ENCODE peak calls at places on chromosomes 6 and 20, in ten cellular contexts. One of them, this sample, is unnamed.

GRCh38 chr6:170265655-170266054 is 25.2 kb downstream of the DLL1 start:
- DNase-seq in Calu3: peak
- DNase-seq in sigmoid colon: no peak
- DNase-seq in transverse colon: peak
- DNase-seq in left ventricle myocardium inferior: peak
- DNase-seq in mucosa of descending colon: peak
- DNase-seq in BJ: no peak
- DNase-seq in HFFc6: no peak
- DNase-seq in RWPE1: no peak
- DNase-seq in psoas muscle: peak
- DNase-seq in this sample: no peak

GRCh38 chr20:38935285-38935684 is 9.1 kb downstream of the FAM83D start:
- DNase-seq in Calu3: peak
- DNase-seq in sigmoid colon: no peak
- DNase-seq in transverse colon: no peak
- DNase-seq in left ventricle myocardium inferior: no peak
- DNase-seq in mucosa of descending colon: no peak
- DNase-seq in BJ: no peak
- DNase-seq in HFFc6: peak
- DNase-seq in RWPE1: peak
- DNase-seq in psoas muscle: no peak
- DNase-seq in this sample: no peak

GRCh38 chr6:137792160-137793033 is 74.7 kb upstream of the TNFAIP3 start:
- DNase-seq in Calu3: no peak
- DNase-seq in sigmoid colon: no peak
- DNase-seq in transverse colon: no peak
- DNase-seq in left ventricle myocardium inferior: no peak
- DNase-seq in mucosa of descending colon: no peak
- DNase-seq in BJ: no peak
- DNase-seq in HFFc6: no peak
- DNase-seq in RWPE1: no peak
- DNase-seq in psoas muscle: no peak
- DNase-seq in this sample: no peak

GRCh38 chr20:59567585-59568508 is 36.5 kb upstream of the PHACTR3 start:
- DNase-seq in Calu3: no peak
- DNase-seq in sigmoid colon: no peak
- DNase-seq in transverse colon: no peak
- DNase-seq in left ventricle myocardium inferior: no peak
- DNase-seq in mucosa of descending colon: no peak
- DNase-seq in BJ: no peak
- DNase-seq in HFFc6: no peak
- DNase-seq in RWPE1: no peak
- DNase-seq in psoas muscle: no peak
- DNase-seq in this sample: no peak

GRCh38 chr6:147159536-147160374 is 44.5 kb upstream of the STXBP5 start:
- DNase-seq in Calu3: no peak
- DNase-seq in sigmoid colon: no peak
- DNase-seq in transverse colon: no peak
- DNase-seq in left ventricle myocardium inferior: no peak
- DNase-seq in mucosa of descending colon: no peak
- DNase-seq in BJ: no peak
- DNase-seq in HFFc6: no peak
- DNase-seq in RWPE1: no peak
- DNase-seq in psoas muscle: no peak
- DNase-seq in this sample: no peak

GRCh38 chr20:10369723-10370090 is 64.3 kb downstream of the MKKS start:
- DNase-seq in Calu3: peak
- DNase-seq in sigmoid colon: no peak
- DNase-seq in transverse colon: peak
- DNase-seq in left ventricle myocardium inferior: no peak
- DNase-seq in mucosa of descending colon: no peak
- DNase-seq in BJ: no peak
- DNase-seq in HFFc6: no peak
- DNase-seq in RWPE1: peak
- DNase-seq in psoas muscle: no peak
- DNase-seq in this sample: no peak

GRCh38 chr20:62356948-62357667 is 10.0 kb downstream of the LAMA5 start:
- DNase-seq in Calu3: peak
- DNase-seq in sigmoid colon: peak
- DNase-seq in transverse colon: no peak
- DNase-seq in left ventricle myocardium inferior: peak
- DNase-seq in mucosa of descending colon: peak
- DNase-seq in BJ: no peak
- DNase-seq in HFFc6: no peak
- DNase-seq in RWPE1: peak
- DNase-seq in psoas muscle: peak
- DNase-seq in this sample: no peak

GRCh38 chr20:7859371-7859802 is 80.9 kb downstream of the HAO1 start:
- DNase-seq in Calu3: peak
- DNase-seq in sigmoid colon: no peak
- DNase-seq in transverse colon: no peak
- DNase-seq in left ventricle myocardium inferior: no peak
- DNase-seq in mucosa of descending colon: no peak
- DNase-seq in BJ: no peak
- DNase-seq in HFFc6: peak
- DNase-seq in RWPE1: peak
- DNase-seq in psoas muscle: no peak
- DNase-seq in this sample: peak

GRCh38 chr20:3172126-3172932 is 1.0 kb downstream of the LZTS3 start:
- DNase-seq in Calu3: no peak
- DNase-seq in sigmoid colon: peak
- DNase-seq in transverse colon: no peak
- DNase-seq in left ventricle myocardium inferior: no peak
- DNase-seq in mucosa of descending colon: no peak
- DNase-seq in BJ: no peak
- DNase-seq in HFFc6: no peak
- DNase-seq in RWPE1: no peak
- DNase-seq in psoas muscle: peak
- DNase-seq in this sample: peak

GRCh38 chr20:3174442-3175263 is 1.3 kb upstream of the LZTS3 start:
- DNase-seq in Calu3: no peak
- DNase-seq in sigmoid colon: no peak
- DNase-seq in transverse colon: no peak
- DNase-seq in left ventricle myocardium inferior: no peak
- DNase-seq in mucosa of descending colon: no peak
- DNase-seq in BJ: no peak
- DNase-seq in HFFc6: no peak
- DNase-seq in RWPE1: no peak
- DNase-seq in psoas muscle: no peak
- DNase-seq in this sample: no peak

GRCh38 chr20:3173582-3174441 is 463 bp upstream of the LZTS3 start:
- DNase-seq in Calu3: peak
- DNase-seq in sigmoid colon: peak
- DNase-seq in transverse colon: peak
- DNase-seq in left ventricle myocardium inferior: peak
- DNase-seq in mucosa of descending colon: peak
- DNase-seq in BJ: no peak
- DNase-seq in HFFc6: peak
- DNase-seq in RWPE1: peak
- DNase-seq in psoas muscle: peak
- DNase-seq in this sample: peak

GRCh38 chr20:3171391-3172125 is 1.8 kb downstream of the LZTS3 start:
- DNase-seq in Calu3: no peak
- DNase-seq in sigmoid colon: peak
- DNase-seq in transverse colon: no peak
- DNase-seq in left ventricle myocardium inferior: no peak
- DNase-seq in mucosa of descending colon: no peak
- DNase-seq in BJ: no peak
- DNase-seq in HFFc6: no peak
- DNase-seq in RWPE1: no peak
- DNase-seq in psoas muscle: peak
- DNase-seq in this sample: peak

GRCh38 chr20:3172933-3173581 is at the start of gene LZTS3:
- DNase-seq in Calu3: peak
- DNase-seq in sigmoid colon: peak
- DNase-seq in transverse colon: peak
- DNase-seq in left ventricle myocardium inferior: peak
- DNase-seq in mucosa of descending colon: peak
- DNase-seq in BJ: no peak
- DNase-seq in HFFc6: no peak
- DNase-seq in RWPE1: peak
- DNase-seq in psoas muscle: peak
- DNase-seq in this sample: peak
- TF ChIP-seq CTCF in Calu3: no peak
- TF ChIP-seq CTCF in sigmoid colon: no peak
- TF ChIP-seq CTCF in transverse colon: no peak
- TF ChIP-seq CTCF in left ventricle myocardium inferior: no peak
- TF ChIP-seq CTCF in mucosa of descending colon: no peak
- TF ChIP-seq CTCF in BJ: peak
- TF ChIP-seq CTCF in HFFc6: peak
- TF ChIP-seq CTCF in RWPE1: no peak
- TF ChIP-seq CTCF in psoas muscle: no peak
- TF ChIP-seq CTCF in this sample: no peak

GRCh38 chr6:169212436-169212835 is 41.2 kb downstream of the THBS2 start:
- DNase-seq in Calu3: no peak
- DNase-seq in sigmoid colon: no peak
- DNase-seq in transverse colon: no peak
- DNase-seq in left ventricle myocardium inferior: no peak
- DNase-seq in mucosa of descending colon: no peak
- DNase-seq in BJ: no peak
- DNase-seq in HFFc6: no peak
- DNase-seq in RWPE1: no peak
- DNase-seq in psoas muscle: no peak
- DNase-seq in this sample: no peak

GRCh38 chr6:169211881-169212280 is 41.8 kb downstream of the THBS2 start:
- DNase-seq in Calu3: no peak
- DNase-seq in sigmoid colon: no peak
- DNase-seq in transverse colon: no peak
- DNase-seq in left ventricle myocardium inferior: no peak
- DNase-seq in mucosa of descending colon: no peak
- DNase-seq in BJ: no peak
- DNase-seq in HFFc6: no peak
- DNase-seq in RWPE1: no peak
- DNase-seq in psoas muscle: no peak
- DNase-seq in this sample: no peak

GRCh38 chr6:169213814-169214520 is 39.7 kb downstream of the THBS2 start:
- DNase-seq in Calu3: no peak
- DNase-seq in sigmoid colon: peak
- DNase-seq in transverse colon: no peak
- DNase-seq in left ventricle myocardium inferior: no peak
- DNase-seq in mucosa of descending colon: no peak
- DNase-seq in BJ: no peak
- DNase-seq in HFFc6: no peak
- DNase-seq in RWPE1: no peak
- DNase-seq in psoas muscle: no peak
- DNase-seq in this sample: no peak

GRCh38 chr6:169215201-169215661 is 38.4 kb downstream of the THBS2 start:
- DNase-seq in Calu3: no peak
- DNase-seq in sigmoid colon: peak
- DNase-seq in transverse colon: no peak
- DNase-seq in left ventricle myocardium inferior: no peak
- DNase-seq in mucosa of descending colon: no peak
- DNase-seq in BJ: no peak
- DNase-seq in HFFc6: no peak
- DNase-seq in RWPE1: no peak
- DNase-seq in psoas muscle: no peak
- DNase-seq in this sample: no peak

DNA sequence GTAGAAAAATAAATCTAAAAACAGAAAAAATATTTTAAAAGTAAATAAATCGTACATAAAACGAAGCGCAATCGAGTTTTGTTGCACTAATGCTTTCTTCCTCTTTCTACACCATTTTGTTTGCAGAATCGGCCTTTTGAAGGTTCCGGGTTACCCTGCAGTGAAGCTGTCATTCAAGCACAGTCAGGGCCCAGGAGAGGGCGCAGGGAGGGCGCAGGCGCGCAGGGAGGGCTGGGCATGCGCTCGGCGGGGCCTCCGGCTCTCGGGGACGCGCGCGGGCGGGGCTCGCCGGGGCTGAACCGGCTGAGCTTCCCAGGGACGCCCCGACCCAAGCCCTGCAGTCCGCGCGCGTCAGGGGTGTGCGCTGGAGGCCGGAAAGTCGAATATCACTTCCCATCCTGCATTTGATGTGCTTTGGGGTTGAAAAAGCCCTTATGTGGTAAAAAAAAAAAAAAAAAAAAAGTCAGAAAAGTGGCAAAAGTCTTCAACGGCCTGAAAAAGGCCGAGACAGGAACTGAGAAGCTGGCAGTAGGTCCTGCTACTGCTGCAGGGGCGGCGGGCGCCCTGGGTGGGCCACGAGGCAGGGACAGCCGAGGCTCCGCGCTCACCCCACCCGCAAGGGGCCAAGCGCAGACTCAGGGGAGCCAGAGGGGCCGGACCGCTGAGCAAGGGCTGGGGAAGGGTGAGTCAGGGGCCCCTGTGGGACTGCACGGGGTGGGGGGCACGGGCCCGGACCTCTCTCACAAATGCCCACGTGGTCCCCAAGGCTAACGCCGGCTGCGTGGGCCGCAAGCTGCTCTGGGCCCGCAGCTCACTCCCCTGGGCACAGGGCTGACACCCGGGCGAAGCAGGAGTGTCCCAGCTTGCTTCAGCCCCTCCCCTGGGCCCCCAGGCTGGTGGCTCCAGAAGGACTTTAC is 40.5 kb downstream of the THBS2 start:
- DNase-seq in Calu3: peak
- DNase-seq in sigmoid colon: peak
- DNase-seq in transverse colon: peak
- DNase-seq in left ventricle myocardium inferior: peak
- DNase-seq in mucosa of descending colon: peak
- DNase-seq in BJ: peak
- DNase-seq in HFFc6: peak
- DNase-seq in RWPE1: peak
- DNase-seq in psoas muscle: peak
- DNase-seq in this sample: peak
- TF ChIP-seq CTCF in Calu3: peak
- TF ChIP-seq CTCF in sigmoid colon: peak
- TF ChIP-seq CTCF in transverse colon: peak
- TF ChIP-seq CTCF in left ventricle myocardium inferior: peak
- TF ChIP-seq CTCF in mucosa of descending colon: peak
- TF ChIP-seq CTCF in BJ: peak
- TF ChIP-seq CTCF in HFFc6: peak
- TF ChIP-seq CTCF in RWPE1: peak
- TF ChIP-seq CTCF in psoas muscle: peak
- TF ChIP-seq CTCF in this sample: no peak

GRCh38 chr6:105402090-105402980 is 547 bp downstream of the PREP start:
- DNase-seq in Calu3: peak
- DNase-seq in sigmoid colon: peak
- DNase-seq in transverse colon: peak
- DNase-seq in left ventricle myocardium inferior: no peak
- DNase-seq in mucosa of descending colon: no peak
- DNase-seq in BJ: no peak
- DNase-seq in HFFc6: peak
- DNase-seq in RWPE1: peak
- DNase-seq in psoas muscle: no peak
- DNase-seq in this sample: peak

GRCh38 chr6:105398859-105399258 is 4.0 kb downstream of the PREP start:
- DNase-seq in Calu3: no peak
- DNase-seq in sigmoid colon: no peak
- DNase-seq in transverse colon: peak
- DNase-seq in left ventricle myocardium inferior: no peak
- DNase-seq in mucosa of descending colon: no peak
- DNase-seq in BJ: no peak
- DNase-seq in HFFc6: no peak
- DNase-seq in RWPE1: no peak
- DNase-seq in psoas muscle: no peak
- DNase-seq in this sample: no peak

GRCh38 chr6:105400501-105400900 is 2.4 kb downstream of the PREP start:
- DNase-seq in Calu3: no peak
- DNase-seq in sigmoid colon: no peak
- DNase-seq in transverse colon: no peak
- DNase-seq in left ventricle myocardium inferior: no peak
- DNase-seq in mucosa of descending colon: no peak
- DNase-seq in BJ: no peak
- DNase-seq in HFFc6: no peak
- DNase-seq in RWPE1: no peak
- DNase-seq in psoas muscle: no peak
- DNase-seq in this sample: no peak

GRCh38 chr6:105401247-105402089 is 1.4 kb downstream of the PREP start:
- DNase-seq in Calu3: no peak
- DNase-seq in sigmoid colon: no peak
- DNase-seq in transverse colon: no peak
- DNase-seq in left ventricle myocardium inferior: no peak
- DNase-seq in mucosa of descending colon: no peak
- DNase-seq in BJ: no peak
- DNase-seq in HFFc6: peak
- DNase-seq in RWPE1: no peak
- DNase-seq in psoas muscle: no peak
- DNase-seq in this sample: no peak

DNA sequence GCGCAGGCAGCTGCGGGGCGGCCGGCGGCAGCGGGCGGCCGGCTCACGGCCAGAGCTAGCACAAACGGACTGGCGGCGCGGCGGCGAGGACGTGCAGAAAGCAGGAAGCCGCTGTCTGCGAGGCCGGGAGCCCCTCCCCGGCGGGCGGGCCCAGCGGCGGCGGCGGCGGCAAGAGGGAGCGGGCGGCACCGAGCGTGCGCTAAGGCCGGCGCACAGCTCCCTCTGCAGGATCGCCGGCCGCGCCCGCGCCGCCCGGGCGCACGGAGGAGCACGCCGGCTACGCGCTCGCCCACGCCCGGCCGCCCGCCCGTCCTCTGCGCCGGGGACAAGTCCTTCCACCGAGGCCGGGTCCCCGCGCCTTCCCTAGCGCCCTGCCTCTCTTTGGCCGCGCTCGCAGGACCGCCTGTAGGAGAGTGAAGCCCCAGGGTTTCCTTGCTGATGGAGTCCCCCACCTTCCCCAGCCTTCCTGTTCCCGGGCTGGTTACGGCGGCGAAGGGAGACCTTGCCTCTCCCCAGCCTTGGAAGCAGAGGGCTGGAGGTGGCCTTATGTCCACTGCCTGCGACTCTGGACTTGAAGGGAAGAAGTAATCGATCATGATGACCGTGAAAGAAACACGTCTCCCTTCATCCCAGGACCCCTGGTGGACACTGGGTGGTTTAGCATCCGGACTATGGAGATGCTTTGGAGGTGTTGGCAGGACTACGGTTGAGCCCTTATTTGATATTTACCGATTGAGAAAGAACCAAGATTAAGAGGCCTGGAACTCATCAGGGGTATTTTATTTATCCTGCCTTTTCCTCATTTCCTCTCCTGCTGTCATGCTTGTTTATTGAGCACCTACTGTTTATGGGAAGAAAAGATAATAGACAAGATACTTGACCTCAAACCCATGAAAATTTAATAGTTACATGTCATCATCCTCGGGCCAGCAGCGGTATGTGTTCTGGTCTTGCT is at the start of gene PREP:
- DNase-seq in Calu3: peak
- DNase-seq in sigmoid colon: peak
- DNase-seq in transverse colon: peak
- DNase-seq in left ventricle myocardium inferior: peak
- DNase-seq in mucosa of descending colon: peak
- DNase-seq in BJ: no peak
- DNase-seq in HFFc6: peak
- DNase-seq in RWPE1: peak
- DNase-seq in psoas muscle: peak
- DNase-seq in this sample: peak
- TF ChIP-seq CTCF in Calu3: peak
- TF ChIP-seq CTCF in sigmoid colon: peak
- TF ChIP-seq CTCF in transverse colon: peak
- TF ChIP-seq CTCF in left ventricle myocardium inferior: peak
- TF ChIP-seq CTCF in mucosa of descending colon: peak
- TF ChIP-seq CTCF in BJ: peak
- TF ChIP-seq CTCF in HFFc6: peak
- TF ChIP-seq CTCF in RWPE1: peak
- TF ChIP-seq CTCF in psoas muscle: peak
- TF ChIP-seq CTCF in this sample: peak

GRCh38 chr6:49915035-49915434 is 48.7 kb upstream of the CRISP1 start:
- DNase-seq in Calu3: no peak
- DNase-seq in sigmoid colon: no peak
- DNase-seq in transverse colon: no peak
- DNase-seq in left ventricle myocardium inferior: no peak
- DNase-seq in mucosa of descending colon: no peak
- DNase-seq in BJ: no peak
- DNase-seq in HFFc6: no peak
- DNase-seq in RWPE1: no peak
- DNase-seq in psoas muscle: no peak
- DNase-seq in this sample: no peak
- TF ChIP-seq CTCF in Calu3: no peak
- TF ChIP-seq CTCF in sigmoid colon: no peak
- TF ChIP-seq CTCF in transverse colon: no peak
- TF ChIP-seq CTCF in left ventricle myocardium inferior: no peak
- TF ChIP-seq CTCF in mucosa of descending colon: no peak
- TF ChIP-seq CTCF in BJ: no peak
- TF ChIP-seq CTCF in HFFc6: no peak
- TF ChIP-seq CTCF in RWPE1: no peak
- TF ChIP-seq CTCF in psoas muscle: no peak
- TF ChIP-seq CTCF in this sample: no peak

This sample was measured in GM10248.